ENCODE peak calls at places on chromosome 2, in seven cellular contexts. I is DMS 273 treated with DMSO at 0.1 percent for 48 hours; C is epithelial cell of esophagus; Q is gastrocnemius medialis; M is HT-29; Z is activated CD8-positive, alpha-beta memory T cell treated with anti-CD3 and anti-CD28 coated beads, Interleukin-2, amount 50 U/mL, for 4 hours; B is tibial artery. D is an unnamed sample.

GRCh38 chr2:180715044-180715443 is 265.4 kb upstream of the UBE2E3 start:
- DNase-seq in I (no peak), C (no peak), Q (no peak), M (peak), Z (no peak), B (no peak), D (no peak)

GRCh38 chr2:101306410-101306809 is 2.1 kb downstream of the RNF149 start:
- DNase-seq in I (no peak), C (no peak), Q (no peak), M (no peak), Z (peak), B (no peak), D (no peak)

GRCh38 chr2:240460781-240461431 is 25.4 kb downstream of the GPC1 start:
- DNase-seq in I (no peak), C (no peak), Q (peak), M (no peak), Z (peak), B (no peak), D (no peak)

GRCh38 chr2:164542584-164543021 is 78.7 kb downstream of the GRB14 start:
- DNase-seq in I (peak), C (peak), Q (no peak), M (peak), Z (no peak), B (no peak), D (no peak)

GRCh38 chr2:156322103-156322671 is 10.3 kb downstream of the NR4A2 start:
- DNase-seq in I (no peak), C (no peak), Q (no peak), M (no peak), Z (peak), B (no peak), D (no peak)

GRCh38 chr2:5914831-5915611 is 222.8 kb downstream of the SOX11 start:
- DNase-seq in I (no peak), C (no peak), Q (no peak), M (no peak), Z (no peak), B (no peak), D (no peak)

GRCh38 chr2:135916232-135916631 is 40.0 kb upstream of the MCM6 start:
- DNase-seq in I (peak), C (peak), Q (no peak), M (peak), Z (no peak), B (no peak), D (no peak)

GRCh38 chr2:30456578-30456977 is 9.5 kb downstream of the LCLAT1 start:
- DNase-seq in I (no peak), C (no peak), Q (no peak), M (no peak), Z (no peak), B (no peak), D (no peak)

GRCh38 chr2:201167546-201167945 is 15.4 kb upstream of the CASP10 start:
- DNase-seq in I (no peak), C (no peak), Q (no peak), M (no peak), Z (no peak), B (no peak), D (no peak)

GRCh38 chr2:55364189-55365055 is 55.2 kb downstream of the CCDC88A start:
- DNase-seq in I (peak), C (peak), Q (peak), M (no peak), Z (no peak), B (peak), D (no peak)

GRCh38 chr2:127174977-127175376 is 45.1 kb downstream of the CYP27C1 start:
- DNase-seq in I (no peak), C (peak), Q (no peak), M (no peak), Z (no peak), B (peak), D (no peak)

GRCh38 chr2:105403785-105404698 is 5.2 kb upstream of the FHL2 start:
- DNase-seq in I (no peak), C (peak), Q (peak), M (peak), Z (no peak), B (no peak), D (peak)

GRCh38 chr2:56183643-56184499 is at the start of gene CCDC85A:
- DNase-seq in I (peak), C (peak), Q (peak), M (peak), Z (peak), B (peak), D (peak)

GRCh38 chr2:200042944-200043343 is 87.6 kb downstream of the MAIP1 start:
- DNase-seq in I (no peak), C (no peak), Q (no peak), M (no peak), Z (no peak), B (no peak), D (no peak)

GRCh38 chr2:139033300-139033699 is 253.1 kb upstream of the NXPH2 start:
- DNase-seq in I (no peak), C (peak), Q (no peak), M (no peak), Z (no peak), B (no peak), D (no peak)

GRCh38 chr2:126796931-126797621 is 101.6 kb upstream of the TEX51 start:
- DNase-seq in I (no peak), C (no peak), Q (no peak), M (no peak), Z (no peak), B (no peak), D (peak)

D was measured in Peyer's patch.